ENCODE peak calls at places on chromosomes 7 and 10, in seven cellular contexts. One of them, this sample, is unnamed.

GRCh38 chr7:155797262-155798250 is 14.7 kb downstream of the SHH start:
- DNase-seq in nucleus accumbens: no peak
- DNase-seq in astrocyte of the spinal cord: no peak
- DNase-seq in B cell: no peak
- DNase-seq in T-helper 1 cell: no peak
- DNase-seq in GDM1: no peak
- DNase-seq in iPS DF 19.7: no peak
- DNase-seq in this sample: no peak

GRCh38 chr7:6409991-6410693 is 37.6 kb downstream of the DAGLB start:
- DNase-seq in nucleus accumbens: no peak
- DNase-seq in astrocyte of the spinal cord: no peak
- DNase-seq in B cell: no peak
- DNase-seq in T-helper 1 cell: no peak
- DNase-seq in GDM1: no peak
- DNase-seq in iPS DF 19.7: no peak
- DNase-seq in this sample: no peak

GRCh38 chr10:123549761-123550454 is 116.2 kb upstream of the GPR26 start:
- DNase-seq in nucleus accumbens: no peak
- DNase-seq in astrocyte of the spinal cord: no peak
- DNase-seq in B cell: no peak
- DNase-seq in T-helper 1 cell: no peak
- DNase-seq in GDM1: no peak
- DNase-seq in iPS DF 19.7: no peak
- DNase-seq in this sample: no peak

GRCh38 chr10:78045237-78045636 is 11.6 kb downstream of the RPS24 start:
- DNase-seq in nucleus accumbens: no peak
- DNase-seq in astrocyte of the spinal cord: no peak
- DNase-seq in B cell: peak
- DNase-seq in T-helper 1 cell: no peak
- DNase-seq in GDM1: no peak
- DNase-seq in iPS DF 19.7: no peak
- DNase-seq in this sample: no peak

GRCh38 chr10:16700331-16700730 is 116.9 kb downstream of the RSU1 start:
- DNase-seq in nucleus accumbens: no peak
- DNase-seq in astrocyte of the spinal cord: no peak
- DNase-seq in B cell: no peak
- DNase-seq in T-helper 1 cell: no peak
- DNase-seq in GDM1: no peak
- DNase-seq in iPS DF 19.7: no peak
- DNase-seq in this sample: no peak

GRCh38 chr7:149868638-149869290 is 5.0 kb upstream of the ATP6V0E2 start:
- DNase-seq in nucleus accumbens: no peak
- DNase-seq in astrocyte of the spinal cord: no peak
- DNase-seq in B cell: no peak
- DNase-seq in T-helper 1 cell: no peak
- DNase-seq in GDM1: no peak
- DNase-seq in iPS DF 19.7: no peak
- DNase-seq in this sample: no peak

GRCh38 chr10:15744217-15744865 is 24.6 kb upstream of the ITGA8 start:
- DNase-seq in nucleus accumbens: no peak
- DNase-seq in astrocyte of the spinal cord: peak
- DNase-seq in B cell: peak
- DNase-seq in T-helper 1 cell: peak
- DNase-seq in GDM1: peak
- DNase-seq in iPS DF 19.7: peak
- DNase-seq in this sample: peak

GRCh38 chr10:23525406-23525805 is 86.5 kb downstream of the OTUD1 start:
- DNase-seq in nucleus accumbens: no peak
- DNase-seq in astrocyte of the spinal cord: peak
- DNase-seq in B cell: peak
- DNase-seq in T-helper 1 cell: peak
- DNase-seq in GDM1: no peak
- DNase-seq in iPS DF 19.7: no peak
- DNase-seq in this sample: no peak

GRCh38 chr10:88707429-88708110 is 1.5 kb downstream of the LIPK start:
- DNase-seq in nucleus accumbens: no peak
- DNase-seq in astrocyte of the spinal cord: peak
- DNase-seq in B cell: no peak
- DNase-seq in T-helper 1 cell: no peak
- DNase-seq in GDM1: no peak
- DNase-seq in iPS DF 19.7: no peak
- DNase-seq in this sample: no peak

GRCh38 chr10:26730548-26730947 is 33.0 kb downstream of the PDSS1 start:
- DNase-seq in nucleus accumbens: no peak
- DNase-seq in astrocyte of the spinal cord: no peak
- DNase-seq in B cell: peak
- DNase-seq in T-helper 1 cell: no peak
- DNase-seq in GDM1: no peak
- DNase-seq in iPS DF 19.7: no peak
- DNase-seq in this sample: no peak

GRCh38 chr10:124303662-124304418 is 114.9 kb downstream of the OAT start:
- DNase-seq in nucleus accumbens: no peak
- DNase-seq in astrocyte of the spinal cord: no peak
- DNase-seq in B cell: no peak
- DNase-seq in T-helper 1 cell: no peak
- DNase-seq in GDM1: no peak
- DNase-seq in iPS DF 19.7: no peak
- DNase-seq in this sample: no peak

GRCh38 chr10:90162464-90162863 is 461.1 kb downstream of the KIF20B start:
- DNase-seq in nucleus accumbens: no peak
- DNase-seq in astrocyte of the spinal cord: peak
- DNase-seq in B cell: no peak
- DNase-seq in T-helper 1 cell: no peak
- DNase-seq in GDM1: no peak
- DNase-seq in iPS DF 19.7: no peak
- DNase-seq in this sample: no peak

GRCh38 chr7:123871998-123872867 is 27.3 kb downstream of the HYAL4 start:
- DNase-seq in nucleus accumbens: no peak
- DNase-seq in astrocyte of the spinal cord: peak
- DNase-seq in B cell: peak
- DNase-seq in T-helper 1 cell: peak
- DNase-seq in GDM1: peak
- DNase-seq in iPS DF 19.7: peak
- DNase-seq in this sample: no peak

GRCh38 chr7:155942226-155942950 is 130.1 kb upstream of the SHH start:
- DNase-seq in nucleus accumbens: no peak
- DNase-seq in astrocyte of the spinal cord: no peak
- DNase-seq in B cell: no peak
- DNase-seq in T-helper 1 cell: no peak
- DNase-seq in GDM1: no peak
- DNase-seq in iPS DF 19.7: no peak
- DNase-seq in this sample: no peak

GRCh38 chr10:98758451-98758850 is 311.7 kb upstream of the HPS1 start:
- DNase-seq in nucleus accumbens: no peak
- DNase-seq in astrocyte of the spinal cord: no peak
- DNase-seq in B cell: no peak
- DNase-seq in T-helper 1 cell: no peak
- DNase-seq in GDM1: no peak
- DNase-seq in iPS DF 19.7: no peak
- DNase-seq in this sample: no peak

GRCh38 chr7:129391546-129392211 is 42.6 kb upstream of the STRIP2 start:
- DNase-seq in nucleus accumbens: no peak
- DNase-seq in astrocyte of the spinal cord: no peak
- DNase-seq in B cell: no peak
- DNase-seq in T-helper 1 cell: no peak
- DNase-seq in GDM1: no peak
- DNase-seq in iPS DF 19.7: no peak
- DNase-seq in this sample: no peak

GRCh38 chr10:16741540-16741939 is 75.7 kb downstream of the RSU1 start:
- DNase-seq in nucleus accumbens: no peak
- DNase-seq in astrocyte of the spinal cord: no peak
- DNase-seq in B cell: no peak
- DNase-seq in T-helper 1 cell: no peak
- DNase-seq in GDM1: no peak
- DNase-seq in iPS DF 19.7: no peak
- DNase-seq in this sample: no peak

GRCh38 chr7:22859676-22860290 is 37.1 kb upstream of the TOMM7 start:
- DNase-seq in nucleus accumbens: no peak
- DNase-seq in astrocyte of the spinal cord: no peak
- DNase-seq in B cell: no peak
- DNase-seq in T-helper 1 cell: no peak
- DNase-seq in GDM1: no peak
- DNase-seq in iPS DF 19.7: no peak
- DNase-seq in this sample: no peak

This sample was measured in GM12891.